ENCODE peak calls at places on chromosomes 11 and 22, in four cellular contexts. One of them, this sample, is unnamed.

GRCh38 chr11:214083-214482 is 6.6 kb downstream of the RIC8A start:
- DNase-seq in HCT116: no peak
- DNase-seq in pancreas: no peak
- DNase-seq in A549: no peak
- DNase-seq in this sample: no peak

GRCh38 chr11:33829430-33830141 is 55.3 kb upstream of the FBXO3 start:
- DNase-seq in HCT116: peak; percentile 40
- DNase-seq in pancreas: no peak
- DNase-seq in A549: peak; percentile 73
- DNase-seq in this sample: peak; percentile 22

GRCh38 chr11:39365809-39366436 is 2093.5 kb downstream of the LRRC4C start:
- DNase-seq in HCT116: no peak
- DNase-seq in pancreas: no peak
- DNase-seq in A549: peak; percentile 31
- DNase-seq in this sample: peak; percentile 15

GRCh38 chr11:117919326-117920275 is 9.6 kb downstream of the TMPRSS13 start:
- DNase-seq in HCT116: no peak
- DNase-seq in pancreas: no peak
- DNase-seq in A549: no peak
- DNase-seq in this sample: no peak

GRCh38 chr11:117597083-117597482 is 199.9 kb downstream of the DSCAML1 start:
- DNase-seq in HCT116: peak; percentile 12
- DNase-seq in pancreas: no peak
- DNase-seq in A549: peak; percentile 38
- DNase-seq in this sample: no peak

GRCh38 chr11:114279778-114280532 is 16.2 kb upstream of the NNMT start:
- DNase-seq in HCT116: no peak
- DNase-seq in pancreas: no peak
- DNase-seq in A549: no peak
- DNase-seq in this sample: no peak

GRCh38 chr11:65444314-65445051 is 21.9 kb downstream of the NEAT1 start:
- DNase-seq in HCT116: no peak
- DNase-seq in pancreas: no peak
- DNase-seq in A549: no peak
- DNase-seq in this sample: no peak

GRCh38 chr11:17812286-17813187 is 78.0 kb downstream of the KCNC1 start:
- DNase-seq in HCT116: no peak
- DNase-seq in pancreas: no peak
- DNase-seq in A549: no peak
- DNase-seq in this sample: no peak

GRCh38 chr11:45538363-45538762 is 127.1 kb downstream of the CHST1 start:
- DNase-seq in HCT116: no peak
- DNase-seq in pancreas: no peak
- DNase-seq in A549: no peak
- DNase-seq in this sample: no peak

GRCh38 chr22:46862418-46863324 is 100.2 kb downstream of the TBC1D22A start:
- DNase-seq in HCT116: no peak
- DNase-seq in pancreas: no peak
- DNase-seq in A549: no peak
- DNase-seq in this sample: no peak

DNA sequence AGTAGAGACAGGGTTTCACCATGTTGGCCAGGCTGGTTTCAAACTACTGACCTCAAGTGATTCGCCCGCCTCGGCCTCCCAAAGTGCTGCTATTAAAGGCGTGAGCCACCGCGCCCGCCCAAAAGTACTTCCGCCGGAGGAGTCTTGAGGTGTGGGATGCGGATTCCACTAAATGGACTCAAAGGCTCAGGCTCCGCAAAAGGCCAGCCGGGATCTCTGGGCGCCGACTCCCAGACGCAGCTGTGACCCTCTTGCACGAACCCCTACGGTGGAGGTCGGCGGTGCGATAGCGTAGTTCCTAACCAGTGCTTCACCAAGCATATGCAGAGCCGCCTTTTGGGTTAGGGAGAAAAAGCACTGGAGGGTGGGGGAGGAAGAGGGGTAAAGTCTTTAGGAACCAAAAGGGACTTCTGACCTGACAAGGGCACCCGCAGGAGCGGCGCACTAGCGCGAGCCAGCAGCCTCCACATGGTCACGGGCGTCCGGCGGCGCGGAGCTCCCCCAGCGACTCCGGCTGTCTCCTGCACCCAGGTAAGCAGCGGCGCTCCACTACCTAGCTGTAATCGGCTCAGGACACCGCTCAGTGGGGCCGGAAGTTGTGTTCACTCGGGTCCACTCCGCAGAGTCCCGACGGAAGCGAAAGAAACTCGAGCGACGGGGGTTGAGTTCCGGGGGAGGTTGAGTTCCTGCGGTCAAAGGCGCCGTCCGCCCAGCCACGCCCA is at the start of gene MRPL16:
- DNase-seq in HCT116: peak; percentile 92
- DNase-seq in pancreas: peak; percentile 97
- DNase-seq in A549: peak; percentile 92
- DNase-seq in this sample: peak; percentile 44
- TF ChIP-seq CTCF in HCT116: peak; percentile 15
- TF ChIP-seq CTCF in pancreas: no peak
- TF ChIP-seq CTCF in A549: no peak
- TF ChIP-seq CTCF in this sample: peak; percentile 27

DNA sequence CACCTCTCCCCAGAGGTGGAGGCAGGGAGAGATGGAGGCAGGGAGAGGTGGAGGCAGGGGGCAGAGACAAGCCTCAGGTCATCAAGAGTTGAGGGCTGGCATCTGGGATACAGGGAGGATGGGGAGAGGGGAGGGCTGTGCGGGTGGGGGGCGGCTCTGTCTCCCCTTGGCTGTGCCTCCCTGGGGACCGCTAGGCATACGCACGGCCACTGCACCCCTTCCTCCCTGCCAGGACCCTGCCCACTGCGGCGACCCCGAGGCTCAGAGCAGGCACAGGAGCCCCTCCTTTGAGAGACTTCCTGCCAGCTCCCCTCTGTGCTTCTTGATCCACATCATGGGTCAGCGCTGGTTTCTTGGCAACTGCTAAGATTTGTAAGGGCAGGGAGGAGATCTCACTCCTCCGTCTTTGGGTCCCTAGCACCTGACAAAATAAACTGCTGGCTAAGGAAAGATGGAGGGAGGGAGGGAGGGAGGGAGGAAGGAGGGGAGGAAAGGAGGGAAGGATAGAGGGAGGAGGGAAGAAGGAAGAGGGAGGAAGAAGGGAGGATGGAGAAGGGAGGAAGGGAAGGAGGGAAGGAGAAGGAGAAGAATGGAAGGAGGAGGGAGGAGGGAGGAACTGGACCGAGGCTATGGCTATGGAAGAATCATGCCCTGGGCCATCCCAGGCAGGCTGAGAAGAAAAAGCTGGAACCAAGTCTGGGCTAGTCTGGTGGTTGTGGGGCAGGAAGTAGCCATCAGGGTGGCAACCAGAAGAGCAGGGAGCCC is 18.5 kb downstream of the PRR33 start:
- DNase-seq in HCT116: no peak
- DNase-seq in pancreas: peak; percentile 62
- DNase-seq in A549: peak; percentile 41
- DNase-seq in this sample: no peak
- H3K4me3 ChIP-seq in HCT116: no peak overlapping the region
- H3K4me3 ChIP-seq in pancreas: no peak overlapping the region
- H3K4me3 ChIP-seq in A549: no peak overlapping the region
- H3K4me3 ChIP-seq in this sample: no peak overlapping the region

GRCh38 chr22:28594784-28595324 is 84.8 kb downstream of the TTC28 start:
- DNase-seq in HCT116: peak; percentile 35
- DNase-seq in pancreas: no peak
- DNase-seq in A549: peak; percentile 61
- DNase-seq in this sample: peak; percentile 42

GRCh38 chr22:28599693-28600092 is 79.9 kb downstream of the TTC28 start:
- DNase-seq in HCT116: no peak
- DNase-seq in pancreas: no peak
- DNase-seq in A549: no peak
- DNase-seq in this sample: no peak

GRCh38 chr22:28594076-28594783 is 85.4 kb downstream of the TTC28 start:
- DNase-seq in HCT116: no peak
- DNase-seq in pancreas: no peak
- DNase-seq in A549: no peak
- DNase-seq in this sample: no peak

GRCh38 chr22:28600546-28601143 is 79.0 kb downstream of the TTC28 start:
- DNase-seq in HCT116: peak; percentile 24
- DNase-seq in pancreas: no peak
- DNase-seq in A549: peak; percentile 48
- DNase-seq in this sample: peak; percentile 10

GRCh38 chr22:28597665-28598064 is 82.0 kb downstream of the TTC28 start:
- DNase-seq in HCT116: no peak
- DNase-seq in pancreas: no peak
- DNase-seq in A549: no peak
- DNase-seq in this sample: no peak
- TF ChIP-seq CTCF in HCT116: no peak
- TF ChIP-seq CTCF in pancreas: no peak
- TF ChIP-seq CTCF in A549: no peak
- TF ChIP-seq CTCF in this sample: no peak

DNA sequence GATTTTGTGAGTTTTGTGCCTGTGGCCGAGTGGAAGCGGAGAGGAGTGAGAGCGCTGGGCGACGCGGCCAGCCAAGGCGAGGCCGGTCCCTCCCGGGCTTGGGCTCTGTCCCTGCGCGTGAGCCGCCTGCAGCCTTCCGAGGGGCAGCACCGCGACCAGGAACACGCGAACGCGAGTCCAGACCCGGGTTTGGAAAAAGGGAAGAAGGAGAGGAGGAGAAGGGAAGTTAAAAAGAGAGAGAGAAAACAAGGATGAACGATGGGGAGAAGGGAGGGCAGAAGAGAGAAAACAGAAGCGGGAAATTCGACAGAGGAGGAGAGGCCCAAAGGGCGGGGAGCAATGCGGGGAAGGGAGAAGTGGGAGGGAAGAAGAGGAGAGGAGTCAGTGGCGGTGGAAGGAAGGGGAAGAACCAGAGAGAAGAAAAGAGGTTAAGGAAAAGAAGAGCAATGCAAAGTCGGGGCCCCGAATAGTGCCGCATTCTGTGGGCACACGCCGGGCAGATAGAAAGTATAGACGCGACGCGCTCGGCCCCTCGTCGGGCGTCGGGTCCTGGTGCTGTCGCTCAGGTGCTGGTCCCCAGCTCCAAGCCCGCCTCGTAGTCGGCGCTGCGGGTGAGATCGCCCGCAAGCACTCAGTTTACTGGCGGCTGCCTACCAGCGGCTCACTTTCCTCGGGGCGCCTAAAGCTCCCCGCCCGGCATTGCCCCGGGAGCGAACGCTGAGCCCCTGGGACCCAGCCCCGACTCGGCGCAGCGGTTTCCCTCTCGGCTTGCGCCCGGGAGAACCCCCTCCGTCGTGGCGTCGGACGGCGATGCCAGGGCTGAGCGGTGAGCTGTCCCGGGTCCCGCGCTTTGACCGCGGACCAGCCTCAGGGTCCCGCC is 2.8 kb upstream of the BARX2 start:
- DNase-seq in HCT116: no peak
- DNase-seq in pancreas: peak; percentile 55
- DNase-seq in A549: no peak
- DNase-seq in this sample: no peak
- H3K4me3 ChIP-seq in HCT116: no peak overlapping the region
- H3K4me3 ChIP-seq in pancreas: no peak overlapping the region
- H3K4me3 ChIP-seq in A549: peak overlapping the region; percentile 42
- H3K4me3 ChIP-seq in this sample: peak overlapping the region; percentile 68

GRCh38 chr11:1641096-1641495 is 11.5 kb downstream of the KRTAP5-5 start:
- DNase-seq in HCT116: no peak
- DNase-seq in pancreas: peak; percentile 51
- DNase-seq in A549: no peak
- DNase-seq in this sample: no peak
- TF ChIP-seq CTCF in HCT116: no peak
- TF ChIP-seq CTCF in pancreas: no peak
- TF ChIP-seq CTCF in A549: no peak
- TF ChIP-seq CTCF in this sample: no peak

DNA sequence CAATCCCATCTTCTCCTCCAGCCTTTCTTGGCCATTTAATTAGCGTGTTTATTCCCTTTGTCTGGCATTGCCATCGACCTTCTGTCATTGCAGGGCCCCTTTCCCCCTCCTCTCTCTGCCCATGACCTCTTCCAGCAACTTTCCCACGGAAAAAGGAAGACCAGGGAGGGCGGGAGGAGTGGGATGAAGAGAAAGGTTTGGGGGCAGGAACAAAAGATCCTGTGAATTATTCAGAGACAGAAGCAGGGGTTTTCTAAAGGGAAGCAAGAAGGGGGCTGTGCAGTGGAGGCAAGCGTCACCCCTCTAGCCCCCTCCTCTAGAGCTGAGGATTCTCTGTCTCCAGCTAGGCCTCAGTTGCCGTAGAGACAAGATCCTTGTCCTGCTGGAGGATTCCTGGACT is 12.9 kb downstream of the DTX4 start:
- DNase-seq in HCT116: no peak
- DNase-seq in pancreas: no peak
- DNase-seq in A549: no peak
- DNase-seq in this sample: no peak
- H3K4me3 ChIP-seq in HCT116: no peak overlapping the region
- H3K4me3 ChIP-seq in pancreas: no peak overlapping the region
- H3K4me3 ChIP-seq in A549: no peak overlapping the region
- H3K4me3 ChIP-seq in this sample: no peak overlapping the region

This sample was measured in epithelial cell of proximal tubule.